ENCODE peak calls at places on chromosomes 5 and 9, in five cellular contexts. L is CD4-positive, alpha-beta T cell; C is left ventricle myocardium inferior; T is lower leg skin; G is kidney. Y is an unnamed sample.
A peak's percentile ranks its signal among the peaks of the same experiment; 100 is the strongest.

GRCh38 chr5:176660860-176661641 is 13.8 kb downstream of the TSPAN17 start:
- DNase-seq in L (peak; percentile 73), C (peak; percentile 64), T (peak; percentile 33), G (peak; percentile 91), Y (peak; percentile 88)

GRCh38 chr5:38677611-38678010 is 121.2 kb upstream of the LIFR start:
- DNase-seq in L (no peak), C (no peak), T (no peak), G (no peak), Y (no peak)

GRCh38 chr5:12920527-12920926 is 1016.3 kb upstream of the CTNND2 start:
- DNase-seq in L (no peak), C (no peak), T (no peak), G (no peak), Y (no peak)

GRCh38 chr9:5629312-5630037 is 568 bp downstream of the RIC1 start:
- DNase-seq in L (no peak), C (peak; percentile 61), T (peak; percentile 42), G (peak; percentile 87), Y (peak; percentile 33)

GRCh38 chr9:127114606-127115005 is 7.8 kb downstream of the ANGPTL2 start:
- DNase-seq in L (no peak), C (no peak), T (no peak), G (no peak), Y (no peak)

GRCh38 chr9:91176426-91176825 is 185.3 kb downstream of the AUH start:
- DNase-seq in L (no peak), C (no peak), T (no peak), G (no peak), Y (no peak)

GRCh38 chr5:133425183-133425582 is 187.2 kb downstream of the FSTL4 start:
- DNase-seq in L (no peak), C (no peak), T (no peak), G (no peak), Y (no peak)

GRCh38 chr5:54695198-54695966 is 177.8 kb downstream of the SNX18 start:
- DNase-seq in L (no peak), C (no peak), T (no peak), G (no peak), Y (no peak)

GRCh38 chr5:14685757-14686156 is 21.2 kb downstream of the OTULIN start:
- DNase-seq in L (no peak), C (no peak), T (no peak), G (no peak), Y (no peak)

GRCh38 chr9:85332487-85332886 is 409.3 kb downstream of the AGTPBP1 start:
- DNase-seq in L (no peak), C (no peak), T (no peak), G (no peak), Y (peak; percentile 23)
- TF ChIP-seq CTCF in L (no peak), C (peak; percentile 26), T (no peak), G (no peak), Y (peak; percentile 47)

DNA sequence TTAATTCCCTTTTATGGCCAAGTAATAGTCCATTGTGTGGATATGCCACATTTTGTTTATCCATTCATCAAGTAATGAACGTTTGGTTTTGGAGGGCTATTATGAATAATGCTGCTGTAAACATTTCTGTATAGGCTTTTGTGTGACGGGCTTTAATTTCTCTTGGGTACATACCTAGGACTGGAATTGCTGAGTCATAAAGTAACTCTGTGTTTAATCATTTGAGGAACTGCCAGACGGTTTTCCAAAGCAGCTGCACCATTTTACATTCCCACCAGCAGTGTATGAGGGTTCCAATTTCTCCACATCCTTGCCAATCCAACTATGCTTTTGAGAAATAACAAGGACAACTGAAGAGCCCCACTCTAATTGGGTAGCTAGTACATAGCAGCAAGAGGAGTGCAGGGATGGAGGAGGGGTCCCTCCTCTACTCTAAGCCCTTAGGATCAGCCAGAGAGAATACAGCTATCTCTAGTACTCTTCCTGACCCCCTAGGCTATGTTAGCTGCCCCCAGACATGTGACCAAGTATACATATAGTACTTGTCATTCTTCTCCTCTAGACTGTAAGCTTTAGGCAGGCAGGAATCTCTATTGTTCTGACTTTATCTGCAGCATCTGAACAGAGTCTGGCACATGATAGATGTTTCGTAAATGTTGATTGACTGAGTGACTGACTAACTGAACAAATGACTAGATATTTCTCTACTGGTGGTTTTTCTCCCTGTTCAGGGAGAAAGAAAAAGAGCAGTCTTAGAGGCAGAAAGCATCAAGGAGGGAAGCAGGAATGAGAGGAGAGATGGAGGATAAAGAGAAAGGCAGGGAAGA is 22.1 kb upstream of the MATR3 start:
- DNase-seq in L (no peak), C (no peak), T (no peak), G (no peak), Y (no peak)
- TF ChIP-seq CTCF in L (no peak), C (no peak), T (no peak), G (no peak), Y (no peak)

GRCh38 chr5:57303985-57304384 is 130.1 kb downstream of the GPBP1 start:
- DNase-seq in L (no peak), C (no peak), T (no peak), G (no peak), Y (peak; percentile 14)
- TF ChIP-seq CTCF in L (no peak), C (no peak), T (no peak), G (no peak), Y (peak; percentile 15)

GRCh38 chr5:16691731-16692130 is 74.9 kb upstream of the RETREG1 start:
- DNase-seq in L (no peak), C (no peak), T (no peak), G (no peak), Y (no peak)
- TF ChIP-seq CTCF in L (no peak), C (no peak), T (no peak), G (no peak), Y (no peak)